ENCODE peak calls at places on chromosomes 16 and 17, in four cellular contexts. K, Q, S and R are unnamed samples.
A peak's percentile ranks its signal among the peaks of the same experiment; 100 is the strongest.

GRCh38 chr16:2022723-2023097 is 3.1 kb downstream of the NPW start:
- DNase-seq in Q (no peak), S (peak; percentile 69), K (no peak), R (no peak)

GRCh38 chr16:69320731-69321073 is 9.6 kb downstream of the VPS4A start:
- DNase-seq in K (no peak), Q (no peak), S (no peak), R (no peak)

GRCh38 chr17:68533887-68534700 is 21.9 kb downstream of the PRKAR1A start:
- DNase-seq in S (no peak), K (no peak), Q (no peak), R (no peak)

GRCh38 chr16:17404903-17405691 is 65.7 kb downstream of the XYLT1 start:
- DNase-seq in Q (no peak), K (no peak), S (no peak), R (no peak)

GRCh38 chr17:79970576-79971068 is 65.0 kb downstream of the TBC1D16 start:
- DNase-seq in K (no peak), S (no peak), Q (peak; percentile 77), R (no peak)

GRCh38 chr17:57372156-57372555 is 115.8 kb downstream of the MSI2 start:
- DNase-seq in Q (peak; percentile 92), S (no peak), K (no peak), R (no peak)

GRCh38 chr16:78098544-78099371 is 696 bp upstream of the WWOX start:
- DNase-seq in K (no peak), Q (no peak), S (no peak), R (no peak)

GRCh38 chr17:48333034-48333491 is 97.0 kb downstream of the SKAP1 start:
- DNase-seq in Q (no peak), K (no peak), S (no peak), R (no peak)

GRCh38 chr17:83121921-83122820 is 42.8 kb downstream of the METRNL start:
- DNase-seq in K (no peak), S (no peak), Q (no peak), R (no peak)

GRCh38 chr16:85751665-85752501 is 987 bp upstream of the C16orf74 start:
- DNase-seq in K (peak; percentile 34), S (no peak), Q (no peak), R (no peak)

GRCh38 chr17:48990882-48991357 is 6.3 kb upstream of the IGF2BP1 start:
- DNase-seq in Q (no peak), K (no peak), S (peak; percentile 50), R (no peak)

GRCh38 chr17:78342438-78343098 is 17.3 kb downstream of the SOCS3 start:
- DNase-seq in Q (no peak), S (no peak), K (no peak), R (no peak)

GRCh38 chr17:74868251-74868907 is 4.4 kb downstream of the FDXR start:
- DNase-seq in Q (no peak), S (peak; percentile 41), K (no peak), R (no peak)

GRCh38 chr16:73126453-73126853 is 78.5 kb upstream of the ZFHX3 start:
- DNase-seq in Q (peak; percentile 45), K (no peak), S (no peak), R (no peak)

GRCh38 chr17:20173091-20173490 is 163.9 kb downstream of the SPECC1 start:
- DNase-seq in S (no peak), K (no peak), Q (peak; percentile 12), R (no peak)

GRCh38 chr17:21502301-21502700 is 126.1 kb downstream of the KCNJ12 start:
- DNase-seq in K (no peak), Q (no peak), S (no peak), R (no peak)

GRCh38 chr16:85211247-85211910 is 99.1 kb upstream of the CIBAR2 start:
- DNase-seq in K (no peak), S (no peak), Q (no peak), R (no peak)

GRCh38 chr16:15777533-15778203 is 79.2 kb downstream of the MYH11 start:
- DNase-seq in Q (peak; percentile 85), S (peak; percentile 66), K (peak; percentile 41), R (no peak)

GRCh38 chr17:79235808-79236207 is 161.2 kb downstream of the ENGASE start:
- DNase-seq in S (no peak), Q (no peak), K (no peak), R (no peak)

GRCh38 chr16:29809850-29810698 is 1.9 kb upstream of the PRRT2 start:
- DNase-seq in Q (no peak), K (no peak), S (no peak), R (no peak)

GRCh38 chr17:6969323-6969726 is 26.5 kb upstream of the ALOX12 start:
- DNase-seq in Q (peak; percentile 12), K (no peak), S (no peak), R (no peak)

GRCh38 chr17:5077781-5078105 is 524 bp upstream of the ZFP3 start:
- DNase-seq in Q (no peak), K (no peak), S (no peak), R (no peak)

GRCh38 chr16:48000622-48001021 is 155.2 kb downstream of the ABCC12 start:
- DNase-seq in S (peak; percentile 26), K (no peak), Q (no peak), R (no peak)

GRCh38 chr16:64455275-64455674 is 666.6 kb downstream of the CDH11 start:
- DNase-seq in S (no peak), K (no peak), Q (no peak), R (no peak)

GRCh38 chr16:71767060-71767900 is 41.4 kb downstream of the AP1G1 start:
- DNase-seq in Q (no peak), S (no peak), K (no peak), R (no peak)

GRCh38 chr17:43368740-43369506 is 29.9 kb upstream of the ARL4D start:
- DNase-seq in K (no peak), Q (peak; percentile 88), S (no peak), R (no peak)

GRCh38 chr17:32746698-32747097 is 130.2 kb downstream of the MYO1D start:
- DNase-seq in S (no peak), Q (no peak), K (no peak), R (no peak)

GRCh38 chr16:82454152-82454551 is 172.6 kb upstream of the CDH13 start:
- DNase-seq in S (no peak), Q (no peak), K (no peak), R (no peak)

GRCh38 chr16:57999971-58000705 is at the start of gene ZNF319:
- DNase-seq in K (no peak), S (peak; percentile 77), Q (no peak), R (no peak)

GRCh38 chr16:79278506-79278905 is 322.0 kb downstream of the MAF start:
- DNase-seq in S (no peak), K (no peak), Q (no peak), R (no peak)

GRCh38 chr17:3157218-3157617 is 29.9 kb upstream of the OR1G1 start:
- DNase-seq in K (no peak), S (no peak), Q (no peak), R (no peak)
- TF ChIP-seq EP300 in K (no peak), S (no peak), Q (no peak), R (no peak)

GRCh38 chr16:87129771-87130170 is 187.4 kb downstream of the C16orf95 start:
- DNase-seq in S (no peak), K (no peak), Q (no peak), R (no peak)
- TF ChIP-seq BRCA1 in S (no peak), K (no peak), Q (no peak), R (no peak)

DNA sequence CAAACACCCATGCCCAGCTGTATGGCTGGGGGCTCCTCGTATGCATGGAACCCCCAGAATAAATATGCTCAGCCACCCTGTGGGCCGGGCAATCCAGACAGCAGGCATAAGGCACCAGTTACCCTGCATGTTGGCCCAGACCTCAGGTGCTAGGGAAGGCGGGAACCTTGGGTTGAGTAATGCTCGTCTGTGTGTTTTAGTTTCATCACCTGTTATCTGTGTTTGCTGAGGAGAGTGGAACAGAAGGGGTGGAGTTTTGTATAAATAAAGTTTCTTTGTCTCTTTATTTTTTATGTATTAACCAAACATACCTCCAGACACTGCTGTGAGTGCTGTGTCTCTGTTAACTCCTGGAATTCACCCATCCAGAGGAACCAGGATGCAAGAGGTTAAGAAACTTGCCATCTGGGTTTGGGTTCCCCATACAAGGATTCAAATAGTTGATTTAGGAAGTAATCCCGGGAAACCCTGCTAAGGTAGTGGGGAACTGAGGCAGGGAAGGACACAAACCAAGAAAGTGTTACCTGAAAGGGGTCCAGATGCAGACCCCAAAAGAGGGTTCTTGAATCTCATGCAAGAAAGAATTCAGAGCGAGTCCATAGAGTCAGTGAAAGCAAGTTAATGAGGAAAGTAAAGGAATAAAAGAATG is 37.4 kb upstream of the IL21R start:
- DNase-seq in S (no peak), K (no peak), Q (peak; percentile 97), R (no peak)
- TF ChIP-seq EP300 in S (no peak), K (no peak), Q (peak; percentile 72), R (no peak)

GRCh38 chr16:9112844-9113186 is 21.4 kb downstream of the HAPSTR1 start:
- DNase-seq in Q (no peak), S (no peak), K (no peak), R (no peak)
- TF ChIP-seq BRCA1 in Q (no peak), S (no peak), K (no peak), R (no peak)

GRCh38 chr17:40694584-40694983 is 9.0 kb downstream of the KRT24 start:
- DNase-seq in Q (no peak), K (no peak), S (no peak), R (no peak)
- TF ChIP-seq EP300 in Q (no peak), K (no peak), S (no peak), R (no peak)

GRCh38 chr16:53664724-53665345 is 38.8 kb downstream of the RPGRIP1L start:
- DNase-seq in Q (no peak), K (no peak), S (no peak), R (peak; percentile 19)
- TF ChIP-seq BRCA1 in Q (no peak), K (no peak), S (no peak), R (no peak)